ENCODE peak calls at places on chromosome 4, in five cellular contexts. B is uterus; O is upper lobe of left lung; W is CD8-positive, alpha-beta T cell; I is lower lobe of right lung. M is an unnamed sample. For H3K27me3 and H3K36me3, the result is how much of the 10 kb centered on the place peaks cover.

GRCh38 chr4:83282049-83282535 is 2.5 kb downstream of the COQ2 start:
- DNase-seq in B (peak), O (no peak), W (no peak), I (no peak), M (peak)

GRCh38 chr4:16155503-16156169 is 70.6 kb downstream of the TAPT1 start:
- DNase-seq in B (no peak), O (no peak), W (no peak), I (no peak), M (no peak)

GRCh38 chr4:113766882-113767281 is 5.3 kb upstream of the CAMK2D start:
- DNase-seq in B (no peak), O (no peak), W (no peak), I (no peak), M (no peak)

GRCh38 chr4:83082777-83083176 is 31.8 kb downstream of the PLAC8 start:
- DNase-seq in B (no peak), O (peak), W (peak), I (no peak), M (no peak)

GRCh38 chr4:56755901-56756300 is 65.6 kb downstream of the SPINK2 start:
- DNase-seq in B (no peak), O (no peak), W (no peak), I (no peak), M (no peak)

GRCh38 chr4:184801781-184802180 is 24.0 kb downstream of the ACSL1 start:
- DNase-seq in B (no peak), O (peak), W (no peak), I (no peak), M (no peak)

GRCh38 chr4:140251566-140251965 is 97.6 kb upstream of the MAML3 start:
- DNase-seq in B (no peak), O (no peak), W (no peak), I (no peak), M (no peak)

GRCh38 chr4:152535903-152536544 is at the start of gene FBXW7:
- DNase-seq in B (peak), O (peak), W (peak), I (peak), M (peak)

GRCh38 chr4:7430368-7430964 is 4.3 kb downstream of the PSAPL1 start:
- DNase-seq in B (no peak), O (no peak), W (no peak), I (peak), M (peak)

GRCh38 chr4:101419324-101420135 is 72.2 kb upstream of the PPP3CA start:
- DNase-seq in B (no peak), O (no peak), W (no peak), I (no peak), M (no peak)

GRCh38 chr4:8329859-8330761 is 60.6 kb downstream of the HTRA3 start:
- DNase-seq in B (peak), O (no peak), W (no peak), I (peak), M (no peak)

GRCh38 chr4:185219551-185220344 is 10.3 kb downstream of the SNX25 start:
- DNase-seq in B (peak), O (no peak), W (no peak), I (no peak), M (peak)

GRCh38 chr4:183355405-183355804 is 33.2 kb upstream of the CLDN24 start:
- DNase-seq in B (no peak), O (no peak), W (no peak), I (no peak), M (no peak)

GRCh38 chr4:126137782-126138170 is 823.0 kb downstream of the FAT4 start:
- DNase-seq in B (no peak), O (no peak), W (no peak), I (no peak), M (no peak)

GRCh38 chr4:156870861-156871260 is 100.7 kb downstream of the PDGFC start:
- DNase-seq in B (no peak), O (no peak), W (no peak), I (no peak), M (no peak)

GRCh38 chr4:32499176-32499575 is 1779.0 kb downstream of the PCDH7 start:
- DNase-seq in B (no peak), O (no peak), W (no peak), I (no peak), M (no peak)

GRCh38 chr4:186342582-186342981 is 76.6 kb downstream of the F11 start:
- DNase-seq in B (no peak), O (no peak), W (no peak), I (no peak), M (no peak)

GRCh38 chr4:88021824-88022223 is 14.4 kb downstream of the PKD2 start:
- DNase-seq in B (peak), O (no peak), W (no peak), I (no peak), M (no peak)

GRCh38 chr4:158121203-158121586 is 51.6 kb downstream of the GASK1B start:
- DNase-seq in B (peak), O (peak), W (no peak), I (no peak), M (peak)

DNA sequence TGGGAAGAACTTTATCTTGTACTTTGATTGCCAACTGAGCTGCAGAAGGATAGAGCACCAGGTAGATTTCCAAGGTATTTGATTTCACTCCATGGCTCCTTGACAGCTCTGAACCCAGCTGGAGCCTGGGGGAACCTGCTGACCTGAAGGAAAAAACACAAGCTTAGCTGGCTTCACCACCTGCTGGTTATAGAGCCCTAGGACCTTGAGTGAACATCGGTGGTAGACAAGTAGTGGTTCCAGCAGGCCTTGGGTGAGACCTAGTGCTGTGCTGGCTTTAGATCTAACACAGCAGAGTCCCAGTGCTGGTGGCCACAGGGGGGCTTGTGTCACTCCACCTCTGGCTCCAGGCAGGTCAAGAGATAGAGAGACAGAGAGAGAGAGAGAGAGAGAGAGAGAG is 1102.6 kb downstream of the ADGRL3 start:
- DNase-seq in B (no peak), O (no peak), W (no peak), I (no peak), M (no peak)
- H3K27me3 ChIP-seq in B (under half), O (under half), W (under half), I (under half), M (under half)

GRCh38 chr4:4277531-4277930 is 12.4 kb downstream of the LYAR start:
- DNase-seq in B (no peak), O (no peak), W (no peak), I (no peak), M (no peak)

GRCh38 chr4:4284827-4285618 is 4.9 kb downstream of the LYAR start:
- DNase-seq in B (no peak), O (no peak), W (no peak), I (no peak), M (no peak)

DNA sequence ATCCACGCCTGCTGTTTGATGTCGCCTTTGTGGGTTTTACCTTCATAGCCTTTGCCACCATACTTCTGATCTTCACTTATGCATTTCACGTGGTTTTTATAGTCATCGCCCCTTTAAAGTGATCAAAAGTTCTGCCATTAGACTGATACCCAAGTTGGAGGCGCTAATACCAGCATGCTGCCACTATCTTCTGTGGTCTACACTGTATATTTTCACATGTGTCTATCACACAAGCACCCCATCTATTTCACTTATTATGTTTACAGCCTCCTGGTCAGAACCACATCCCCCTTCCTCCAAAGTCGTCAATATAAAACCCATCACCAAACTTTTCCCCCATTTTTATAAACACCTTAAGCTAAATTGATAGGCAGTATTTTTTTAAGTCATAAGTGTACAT is 8.2 kb downstream of the LYAR start:
- DNase-seq in B (no peak), O (no peak), W (no peak), I (no peak), M (no peak)
- H3K36me3 ChIP-seq in B (under half), O (half or more), W (under half), I (half or more), M (under half)

GRCh38 chr4:3716876-3717235 is 49.3 kb upstream of the ADRA2C start:
- DNase-seq in B (no peak), O (no peak), W (no peak), I (peak), M (no peak)
- H3K27me3 ChIP-seq in B (under half), O (under half), W (under half), I (under half), M (under half)

GRCh38 chr4:23061431-23061830 is 368.7 kb downstream of the GBA3 start:
- DNase-seq in B (no peak), O (no peak), W (no peak), I (no peak), M (no peak)
- H3K36me3 ChIP-seq in B (under half), O (under half), W (under half), I (under half), M (under half)

GRCh38 chr4:80266267-80266901 is at the start of gene FGF5:
- DNase-seq in B (peak), O (no peak), W (peak), I (peak), M (no peak)

GRCh38 chr4:80270321-80270720 is 3.9 kb downstream of the FGF5 start:
- DNase-seq in B (no peak), O (no peak), W (no peak), I (no peak), M (no peak)

GRCh38 chr4:80268936-80269335 is 2.5 kb downstream of the FGF5 start:
- DNase-seq in B (no peak), O (no peak), W (no peak), I (no peak), M (no peak)

GRCh38 chr4:80266902-80267380 is 477 bp downstream of the FGF5 start:
- DNase-seq in B (peak), O (no peak), W (peak), I (no peak), M (no peak)

GRCh38 chr4:80268081-80268823 is 1.8 kb downstream of the FGF5 start:
- DNase-seq in B (no peak), O (no peak), W (no peak), I (no peak), M (no peak)
- H3K27me3 ChIP-seq in B (under half), O (under half), W (under half), I (half or more), M (half or more)

M was measured in adrenal gland.